ENCODE peak calls at places on chromosomes 3 and 15, in five cellular contexts. One of them, this sample, is unnamed.

GRCh38 chr3:72633534-72633933 is 214.7 kb downstream of the SHQ1 start:
- DNase-seq in choroid plexus epithelial cell: no peak
- DNase-seq in fibroblast of mammary gland: no peak
- DNase-seq in IMR-90: no peak
- DNase-seq in heart left ventricle: no peak
- DNase-seq in this sample: no peak

GRCh38 chr3:150495563-150496168 is 50.6 kb downstream of the SERP1 start:
- DNase-seq in choroid plexus epithelial cell: peak
- DNase-seq in fibroblast of mammary gland: peak
- DNase-seq in IMR-90: peak
- DNase-seq in heart left ventricle: no peak
- DNase-seq in this sample: peak

GRCh38 chr3:196268270-196269163 is 19.0 kb downstream of the PCYT1A start:
- DNase-seq in choroid plexus epithelial cell: peak
- DNase-seq in fibroblast of mammary gland: peak
- DNase-seq in IMR-90: peak
- DNase-seq in heart left ventricle: no peak
- DNase-seq in this sample: peak

GRCh38 chr3:126418661-126419131 is 24.0 kb downstream of the CFAP100 start:
- DNase-seq in choroid plexus epithelial cell: no peak
- DNase-seq in fibroblast of mammary gland: no peak
- DNase-seq in IMR-90: no peak
- DNase-seq in heart left ventricle: no peak
- DNase-seq in this sample: no peak

GRCh38 chr15:99213187-99213811 is 36.1 kb downstream of the TTC23 start:
- DNase-seq in choroid plexus epithelial cell: peak
- DNase-seq in fibroblast of mammary gland: peak
- DNase-seq in IMR-90: peak
- DNase-seq in heart left ventricle: peak
- DNase-seq in this sample: peak

GRCh38 chr15:73346735-73347312 is 21.9 kb downstream of the HCN4 start:
- DNase-seq in choroid plexus epithelial cell: peak
- DNase-seq in fibroblast of mammary gland: peak
- DNase-seq in IMR-90: peak
- DNase-seq in heart left ventricle: no peak
- DNase-seq in this sample: peak

GRCh38 chr3:138455801-138456716 is 21.6 kb downstream of the ESYT3 start:
- DNase-seq in choroid plexus epithelial cell: peak
- DNase-seq in fibroblast of mammary gland: no peak
- DNase-seq in IMR-90: no peak
- DNase-seq in heart left ventricle: peak
- DNase-seq in this sample: peak

GRCh38 chr15:62904511-62904910 is 138.0 kb upstream of the TPM1 start:
- DNase-seq in choroid plexus epithelial cell: no peak
- DNase-seq in fibroblast of mammary gland: peak
- DNase-seq in IMR-90: no peak
- DNase-seq in heart left ventricle: no peak
- DNase-seq in this sample: peak

GRCh38 chr3:67937498-67938118 is 283.2 kb upstream of the SUCLG2 start:
- DNase-seq in choroid plexus epithelial cell: no peak
- DNase-seq in fibroblast of mammary gland: no peak
- DNase-seq in IMR-90: no peak
- DNase-seq in heart left ventricle: no peak
- DNase-seq in this sample: no peak

GRCh38 chr3:88059380-88060160 is 515 bp downstream of the ZNF654 start:
- DNase-seq in choroid plexus epithelial cell: no peak
- DNase-seq in fibroblast of mammary gland: no peak
- DNase-seq in IMR-90: no peak
- DNase-seq in heart left ventricle: no peak
- DNase-seq in this sample: no peak

GRCh38 chr3:52175416-52176187 is 21.4 kb upstream of the POC1A start:
- DNase-seq in choroid plexus epithelial cell: no peak
- DNase-seq in fibroblast of mammary gland: no peak
- DNase-seq in IMR-90: no peak
- DNase-seq in heart left ventricle: no peak
- DNase-seq in this sample: no peak

GRCh38 chr3:184603156-184604030 is 41.8 kb downstream of the EPHB3 start:
- DNase-seq in choroid plexus epithelial cell: peak
- DNase-seq in fibroblast of mammary gland: no peak
- DNase-seq in IMR-90: no peak
- DNase-seq in heart left ventricle: peak
- DNase-seq in this sample: peak
- H3K4me3 ChIP-seq in choroid plexus epithelial cell: no peak
- H3K4me3 ChIP-seq in fibroblast of mammary gland: no peak
- H3K4me3 ChIP-seq in IMR-90: no peak
- H3K4me3 ChIP-seq in heart left ventricle: no peak
- H3K4me3 ChIP-seq in this sample: no peak

GRCh38 chr15:89783861-89784685 is 7.9 kb downstream of the MESP2 start:
- DNase-seq in choroid plexus epithelial cell: no peak
- DNase-seq in fibroblast of mammary gland: no peak
- DNase-seq in IMR-90: no peak
- DNase-seq in heart left ventricle: no peak
- DNase-seq in this sample: no peak

GRCh38 chr15:89785771-89786135 is 9.6 kb downstream of the MESP2 start:
- DNase-seq in choroid plexus epithelial cell: peak
- DNase-seq in fibroblast of mammary gland: no peak
- DNase-seq in IMR-90: peak
- DNase-seq in heart left ventricle: no peak
- DNase-seq in this sample: no peak

GRCh38 chr15:89784686-89784960 is 8.5 kb downstream of the MESP2 start:
- DNase-seq in choroid plexus epithelial cell: no peak
- DNase-seq in fibroblast of mammary gland: no peak
- DNase-seq in IMR-90: no peak
- DNase-seq in heart left ventricle: no peak
- DNase-seq in this sample: no peak

GRCh38 chr15:89783111-89783860 is 7.2 kb downstream of the MESP2 start:
- DNase-seq in choroid plexus epithelial cell: peak
- DNase-seq in fibroblast of mammary gland: peak
- DNase-seq in IMR-90: peak
- DNase-seq in heart left ventricle: no peak
- DNase-seq in this sample: peak

DNA sequence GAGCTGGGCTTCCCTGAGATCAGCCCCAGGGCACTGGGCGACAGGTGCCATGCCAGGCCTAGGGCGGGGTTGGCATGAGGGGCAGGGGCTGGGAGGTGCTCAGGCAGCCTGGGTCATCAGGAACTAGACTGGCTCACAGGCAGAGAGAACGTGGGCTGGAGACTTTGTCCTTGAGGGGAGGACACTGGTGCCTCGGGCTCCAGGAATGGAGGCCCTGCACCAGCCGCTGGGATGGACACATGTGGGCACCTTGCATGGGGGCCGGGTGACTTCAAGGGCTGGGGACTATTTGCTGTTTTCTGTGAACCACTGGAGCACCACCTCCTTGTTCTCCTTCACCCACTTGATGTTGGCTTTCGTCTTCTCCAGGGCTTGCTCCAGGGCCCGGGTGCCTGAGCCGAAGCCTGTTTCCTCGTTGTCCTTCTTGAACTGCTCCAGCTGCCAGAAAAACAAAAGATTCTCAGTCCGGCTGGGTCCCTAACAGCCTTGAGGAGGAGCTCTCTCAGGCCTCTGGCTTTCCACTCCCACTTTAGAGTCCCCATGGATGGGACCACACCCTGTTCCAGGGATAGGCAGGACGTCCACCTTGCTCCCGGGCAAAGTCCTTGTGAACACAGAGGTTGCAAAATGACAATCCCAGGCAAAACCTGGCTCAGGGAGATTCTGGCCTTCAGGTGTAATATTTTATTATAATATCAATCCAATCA is 9.1 kb downstream of the MESP2 start:
- DNase-seq in choroid plexus epithelial cell: no peak
- DNase-seq in fibroblast of mammary gland: no peak
- DNase-seq in IMR-90: no peak
- DNase-seq in heart left ventricle: no peak
- DNase-seq in this sample: no peak
- H3K4me3 ChIP-seq in choroid plexus epithelial cell: no peak
- H3K4me3 ChIP-seq in fibroblast of mammary gland: no peak
- H3K4me3 ChIP-seq in IMR-90: no peak
- H3K4me3 ChIP-seq in heart left ventricle: no peak
- H3K4me3 ChIP-seq in this sample: no peak

GRCh38 chr3:184157206-184157605 is 2.0 kb downstream of the DVL3 start:
- DNase-seq in choroid plexus epithelial cell: no peak
- DNase-seq in fibroblast of mammary gland: no peak
- DNase-seq in IMR-90: no peak
- DNase-seq in heart left ventricle: no peak
- DNase-seq in this sample: no peak
- H3K4me3 ChIP-seq in choroid plexus epithelial cell: peak
- H3K4me3 ChIP-seq in fibroblast of mammary gland: peak
- H3K4me3 ChIP-seq in IMR-90: peak
- H3K4me3 ChIP-seq in heart left ventricle: peak
- H3K4me3 ChIP-seq in this sample: peak

GRCh38 chr3:9404680-9405079 is 7.3 kb downstream of the SETD5 start:
- DNase-seq in choroid plexus epithelial cell: peak
- DNase-seq in fibroblast of mammary gland: no peak
- DNase-seq in IMR-90: no peak
- DNase-seq in heart left ventricle: no peak
- DNase-seq in this sample: no peak

GRCh38 chr3:9401986-9402385 is 4.6 kb downstream of the SETD5 start:
- DNase-seq in choroid plexus epithelial cell: no peak
- DNase-seq in fibroblast of mammary gland: no peak
- DNase-seq in IMR-90: no peak
- DNase-seq in heart left ventricle: no peak
- DNase-seq in this sample: no peak

GRCh38 chr3:9403463-9403862 is 6.0 kb downstream of the SETD5 start:
- DNase-seq in choroid plexus epithelial cell: no peak
- DNase-seq in fibroblast of mammary gland: no peak
- DNase-seq in IMR-90: no peak
- DNase-seq in heart left ventricle: no peak
- DNase-seq in this sample: no peak

GRCh38 chr3:9400626-9401025 is 3.2 kb downstream of the SETD5 start:
- DNase-seq in choroid plexus epithelial cell: no peak
- DNase-seq in fibroblast of mammary gland: no peak
- DNase-seq in IMR-90: no peak
- DNase-seq in heart left ventricle: no peak
- DNase-seq in this sample: no peak

DNA sequence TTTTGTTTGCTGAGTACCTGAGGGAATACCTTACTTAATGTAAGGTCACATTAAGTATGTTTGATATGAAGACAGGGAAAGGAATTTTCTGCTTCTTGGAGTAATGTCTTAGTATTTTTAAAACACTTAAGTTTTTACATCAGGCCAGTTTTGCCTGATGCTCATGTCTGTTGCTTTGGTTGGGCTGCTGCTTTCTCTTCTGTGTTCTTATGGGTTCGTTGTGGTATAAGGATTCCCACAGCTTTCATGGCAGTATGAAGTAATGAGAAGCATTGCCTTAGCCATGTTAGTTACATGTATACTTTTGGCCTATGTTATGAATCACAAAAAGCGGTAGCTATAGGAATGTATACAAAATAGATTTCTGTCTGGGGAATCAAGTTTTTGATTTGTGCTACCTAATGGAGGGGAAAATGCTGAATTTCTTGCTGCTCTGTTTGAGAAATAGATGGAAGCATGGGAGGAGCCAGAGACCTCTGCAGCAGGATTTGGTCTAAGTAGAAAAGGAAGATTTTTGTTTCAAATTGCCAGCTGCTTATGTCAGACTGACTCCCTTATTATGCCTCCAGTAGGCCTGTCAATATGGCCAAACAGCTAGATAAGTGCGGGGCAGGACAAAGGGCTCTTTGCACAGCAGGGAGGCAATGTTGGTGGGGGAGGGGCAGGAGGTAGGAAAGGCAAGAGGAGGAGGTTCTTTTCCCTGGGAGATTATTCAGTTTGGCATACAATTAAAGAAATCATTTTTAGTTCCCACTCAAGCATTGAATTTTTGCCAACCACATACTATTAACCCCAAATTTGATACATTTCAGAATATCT is 5.2 kb downstream of the SETD5 start:
- DNase-seq in choroid plexus epithelial cell: peak
- DNase-seq in fibroblast of mammary gland: peak
- DNase-seq in IMR-90: peak
- DNase-seq in heart left ventricle: no peak
- DNase-seq in this sample: peak
- H3K4me3 ChIP-seq in choroid plexus epithelial cell: peak
- H3K4me3 ChIP-seq in fibroblast of mammary gland: no peak
- H3K4me3 ChIP-seq in IMR-90: no peak
- H3K4me3 ChIP-seq in heart left ventricle: no peak
- H3K4me3 ChIP-seq in this sample: peak

GRCh38 chr15:91946914-91947313 is 93.4 kb downstream of the SLCO3A1 start:
- DNase-seq in choroid plexus epithelial cell: no peak
- DNase-seq in fibroblast of mammary gland: no peak
- DNase-seq in IMR-90: no peak
- DNase-seq in heart left ventricle: no peak
- DNase-seq in this sample: no peak

GRCh38 chr15:91948001-91948608 is 94.6 kb downstream of the SLCO3A1 start:
- DNase-seq in choroid plexus epithelial cell: peak
- DNase-seq in fibroblast of mammary gland: no peak
- DNase-seq in IMR-90: peak
- DNase-seq in heart left ventricle: no peak
- DNase-seq in this sample: peak

GRCh38 chr15:91946075-91946474 is 92.6 kb downstream of the SLCO3A1 start:
- DNase-seq in choroid plexus epithelial cell: no peak
- DNase-seq in fibroblast of mammary gland: no peak
- DNase-seq in IMR-90: no peak
- DNase-seq in heart left ventricle: no peak
- DNase-seq in this sample: no peak

GRCh38 chr15:91945385-91945784 is 91.9 kb downstream of the SLCO3A1 start:
- DNase-seq in choroid plexus epithelial cell: no peak
- DNase-seq in fibroblast of mammary gland: no peak
- DNase-seq in IMR-90: no peak
- DNase-seq in heart left ventricle: no peak
- DNase-seq in this sample: no peak

DNA sequence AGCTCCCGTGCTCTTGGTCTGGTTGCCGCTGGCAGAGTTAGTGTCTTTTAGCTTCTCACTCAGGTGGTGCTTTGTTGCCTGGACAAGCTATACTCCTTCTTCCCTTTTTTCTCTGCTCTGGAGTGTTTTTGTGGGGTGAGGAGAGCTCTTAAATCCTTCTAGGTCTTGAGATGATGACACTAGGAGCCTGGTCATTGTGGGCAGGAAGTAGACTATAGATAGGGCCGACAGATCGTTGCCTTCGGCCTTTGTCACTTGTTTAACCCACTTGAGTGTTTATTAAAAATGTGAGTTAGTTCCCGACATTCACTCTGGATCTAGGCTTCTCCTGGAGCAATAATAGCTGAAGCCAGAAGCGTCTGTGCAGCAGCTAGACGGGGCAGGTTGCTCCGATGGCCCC is 93.9 kb downstream of the SLCO3A1 start:
- DNase-seq in choroid plexus epithelial cell: no peak
- DNase-seq in fibroblast of mammary gland: no peak
- DNase-seq in IMR-90: no peak
- DNase-seq in heart left ventricle: no peak
- DNase-seq in this sample: no peak
- H3K4me3 ChIP-seq in choroid plexus epithelial cell: no peak
- H3K4me3 ChIP-seq in fibroblast of mammary gland: no peak
- H3K4me3 ChIP-seq in IMR-90: no peak
- H3K4me3 ChIP-seq in heart left ventricle: no peak
- H3K4me3 ChIP-seq in this sample: no peak